ENCODE peak calls at places on chromosomes 4 and X, in six cellular contexts. E is DMS53, G is cardiac fibroblast, P is GM23338, M is GM13977, Z is EH. F is an unnamed sample.
A peak's percentile ranks its signal among the peaks of the same experiment; 100 is the strongest.

GRCh38 chr4:179666226-179666625 is 2224.0 kb upstream of the AGA start:
- DNase-seq in P (peak; percentile 17), G (no peak), M (no peak), E (no peak), Z (no peak), F (no peak)

GRCh38 chr4:94827481-94828110 is 69.8 kb downstream of the BMPR1B start:
- DNase-seq in M (no peak), G (peak; percentile 55), Z (peak; percentile 73), E (peak; percentile 48), P (no peak), F (no peak)

GRCh38 chr4:165464338-165464737 is 85.5 kb downstream of the CPE start:
- DNase-seq in Z (no peak), E (peak; percentile 40), G (no peak), M (no peak), P (no peak), F (no peak)

GRCh38 chrX:40273356-40274050 is 175.7 kb upstream of the BCOR start:
- DNase-seq in P (no peak), M (no peak), G (peak; percentile 42), Z (peak; percentile 49), E (no peak), F (no peak)

GRCh38 chr4:81207793-81208192 is 7.2 kb downstream of the PRKG2 start:
- DNase-seq in M (no peak), Z (peak; percentile 79), P (no peak), E (no peak), G (peak; percentile 76), F (no peak)

GRCh38 chr4:10253765-10254164 is 137.2 kb upstream of the WDR1 start:
- DNase-seq in P (no peak), G (no peak), M (no peak), E (no peak), Z (no peak), F (no peak)

GRCh38 chr4:7756071-7756470 is 183.6 kb downstream of the AFAP1 start:
- DNase-seq in Z (no peak), M (no peak), G (no peak), P (no peak), E (no peak), F (no peak)

GRCh38 chr4:102574317-102574716 is 73.2 kb downstream of the NFKB1 start:
- DNase-seq in G (peak; percentile 76), Z (no peak), P (no peak), E (no peak), M (no peak), F (no peak)

GRCh38 chr4:168654206-168655174 is 157.6 kb downstream of the PALLD start:
- DNase-seq in G (no peak), M (no peak), Z (peak; percentile 21), P (peak; percentile 37), E (peak; percentile 5), F (no peak)